ENCODE peak calls at places on chromosome X, in nine cellular contexts. E is brain microvascular endothelial cell, C is NCI-H226, H is nucleus accumbens, Q is HT-29, I is WTC11, T is memory B cell, A is iris pigment epithelial cell, U is posterior cingulate gyrus. P is an unnamed sample.

GRCh38 chrX:46978341-46979291 is 66.4 kb downstream of the JADE3 start:
- DNase-seq in H (no peak), Q (peak; percentile 92), C (peak; percentile 45), U (no peak), I (peak; percentile 80), T (peak; percentile 69), A (peak; percentile 70), E (peak; percentile 84), P (peak; percentile 54)

GRCh38 chrX:1153940-1154339 is 58.5 kb downstream of the CRLF2 start:
- DNase-seq in I (no peak), U (no peak), E (no peak), A (no peak), T (no peak), C (no peak), H (no peak), Q (no peak), P (no peak)

GRCh38 chrX:135707880-135708279 is 5.6 kb upstream of the CT45A1 start:
- DNase-seq in E (no peak), Q (peak; percentile 50), I (peak; percentile 83), C (no peak), U (no peak), A (no peak), T (no peak), H (no peak), P (peak; percentile 22)

GRCh38 chrX:46589977-46590723 is 16.6 kb downstream of the CHST7 start:
- DNase-seq in E (no peak), U (no peak), Q (peak; percentile 9), A (peak; percentile 49), H (no peak), T (no peak), C (peak; percentile 52), I (no peak), P (no peak)

GRCh38 chrX:96183843-96184242 is 500.8 kb upstream of the DIAPH2 start:
- DNase-seq in T (no peak), Q (peak; percentile 27), A (peak; percentile 1), U (no peak), C (no peak), H (no peak), I (no peak), E (no peak), P (peak; percentile 9)

GRCh38 chrX:118423558-118423957 is 72.1 kb upstream of the DOCK11 start:
- DNase-seq in I (no peak), H (no peak), U (no peak), A (no peak), Q (no peak), T (no peak), C (no peak), E (no peak), P (no peak)

GRCh38 chrX:31508338-31508737 is 436.5 kb upstream of the FTHL17 start:
- DNase-seq in I (no peak), Q (no peak), C (peak; percentile 48), T (no peak), A (peak; percentile 61), U (no peak), E (peak; percentile 33), H (no peak), P (no peak)

GRCh38 chrX:53249387-53250042 is 24.5 kb upstream of the KDM5C start:
- DNase-seq in A (no peak), C (no peak), H (no peak), Q (no peak), I (no peak), E (no peak), U (no peak), T (no peak), P (no peak)

GRCh38 chrX:34365482-34365881 is 233.4 kb upstream of the FAM47A start:
- DNase-seq in T (no peak), C (no peak), U (no peak), I (peak; percentile 12), E (peak; percentile 24), Q (peak; percentile 15), H (no peak), A (peak; percentile 31), P (peak; percentile 16)

GRCh38 chrX:92260102-92260501 is 480.9 kb downstream of the PCDH11X start:
- DNase-seq in I (peak; percentile 40), E (no peak), H (no peak), T (no peak), U (no peak), Q (no peak), A (no peak), C (no peak), P (no peak)

GRCh38 chrX:14039344-14039743 is 9.7 kb upstream of the GEMIN8 start:
- DNase-seq in C (no peak), I (peak; percentile 31), E (peak; percentile 53), A (peak; percentile 45), H (no peak), T (peak; percentile 50), U (no peak), Q (peak; percentile 70), P (peak; percentile 42)

GRCh38 chrX:124606724-124607123 is 260.4 kb downstream of the SH2D1A start:
- DNase-seq in Q (no peak), C (no peak), H (no peak), U (no peak), I (no peak), A (no peak), E (no peak), T (no peak), P (no peak)

GRCh38 chrX:21638311-21638710 is 19.8 kb downstream of the KLHL34 start:
- DNase-seq in A (peak; percentile 55), C (peak; percentile 56), U (no peak), I (no peak), H (no peak), T (no peak), E (peak; percentile 39), Q (no peak), P (no peak)

GRCh38 chrX:87236836-87237235 is 280.8 kb upstream of the KLHL4 start:
- DNase-seq in H (no peak), Q (no peak), U (no peak), C (no peak), I (no peak), E (no peak), T (no peak), A (no peak), P (no peak)

GRCh38 chrX:17590892-17591740 is 146.2 kb upstream of the SCML1 start:
- DNase-seq in H (peak; percentile 8), C (peak; percentile 28), A (peak; percentile 71), E (peak; percentile 66), U (peak; percentile 17), Q (peak; percentile 90), T (no peak), I (peak; percentile 57), P (peak; percentile 68)

GRCh38 chrX:71669492-71669891 is 2.1 kb downstream of the LOC101059915 start:
- DNase-seq in A (no peak), I (no peak), U (no peak), H (no peak), Q (no peak), C (no peak), T (no peak), E (no peak), P (no peak)